ENCODE peak calls at places on chromosomes 13 and 19, in five cellular contexts. L is fibroblast of the conjunctiva, B is fibroblast of lung, K is amniotic epithelial cell, J is heart left ventricle. F is an unnamed sample.

GRCh38 chr19:38669532-38669931 is 22.1 kb downstream of the ACTN4 start:
- DNase-seq in L (no peak), B (no peak), K (no peak), J (no peak), F (no peak)

GRCh38 chr13:30142502-30143211 is 164.7 kb downstream of the KATNAL1 start:
- DNase-seq in L (peak; percentile 92), B (peak; percentile 98), K (peak; percentile 97), J (no peak), F (peak; percentile 86)

GRCh38 chr19:10690351-10690781 is 10.9 kb upstream of the QTRT1 start:
- DNase-seq in L (peak; percentile 18), B (no peak), K (peak; percentile 86), J (no peak), F (peak; percentile 14)

GRCh38 chr19:3554254-3555083 is 2.9 kb downstream of the MFSD12 start:
- DNase-seq in L (no peak), B (no peak), K (no peak), J (no peak), F (no peak)

GRCh38 chr19:294819-295686 is 3.9 kb upstream of the PLPP2 start:
- DNase-seq in L (no peak), B (no peak), K (peak; percentile 18), J (no peak), F (no peak)

GRCh38 chr13:92407858-92408257 is 818.7 kb upstream of the GPC6 start:
- DNase-seq in L (no peak), B (no peak), K (no peak), J (no peak), F (no peak)

GRCh38 chr13:44870456-44870929 is 118.8 kb downstream of the NUFIP1 start:
- DNase-seq in L (no peak), B (no peak), K (no peak), J (peak; percentile 72), F (no peak)

GRCh38 chr19:6417713-6418561 is 6.7 kb downstream of the KHSRP start:
- DNase-seq in L (no peak), B (peak; percentile 13), K (peak; percentile 43), J (no peak), F (no peak)

GRCh38 chr19:33302974-33303790 is 848 bp upstream of the CEBPA start:
- DNase-seq in L (no peak), B (peak; percentile 57), K (peak; percentile 49), J (peak; percentile 58), F (no peak)

GRCh38 chr19:46639356-46640061 is 3.5 kb upstream of the GNG8 start:
- DNase-seq in L (peak; percentile 65), B (peak; percentile 51), K (peak; percentile 59), J (peak; percentile 77), F (no peak)

GRCh38 chr13:21800847-21801616 is 130.2 kb downstream of the FGF9 start:
- DNase-seq in L (no peak), B (no peak), K (peak; percentile 78), J (no peak), F (no peak)

GRCh38 chr19:41927810-41928192 is 448 bp downstream of the ERFL start:
- DNase-seq in L (no peak), B (no peak), K (no peak), J (no peak), F (no peak)

GRCh38 chr19:55206664-55207500 is 2.4 kb downstream of the PTPRH start:
- DNase-seq in L (peak; percentile 74), B (peak; percentile 85), K (peak; percentile 98), J (peak; percentile 86), F (peak; percentile 88)

GRCh38 chr19:17575871-17576757 is 20.7 kb downstream of the COLGALT1 start:
- DNase-seq in L (no peak), B (no peak), K (no peak), J (no peak), F (no peak)

GRCh38 chr13:28110414-28110813 is 10.0 kb upstream of the FLT3 start:
- DNase-seq in L (no peak), B (no peak), K (no peak), J (no peak), F (no peak)

GRCh38 chr19:19505669-19506326 is 9.6 kb downstream of the TSSK6 start:
- DNase-seq in L (no peak), B (no peak), K (no peak), J (no peak), F (no peak)

GRCh38 chr19:37867831-37868230 is 38.6 kb downstream of the WDR87 start:
- DNase-seq in L (peak; percentile 10), B (peak; percentile 74), K (peak; percentile 66), J (no peak), F (no peak)

GRCh38 chr13:30133554-30133912 is 173.8 kb downstream of the KATNAL1 start:
- DNase-seq in L (no peak), B (no peak), K (no peak), J (no peak), F (no peak)

GRCh38 chr19:7919681-7920519 is at the start of gene SNAPC2:
- DNase-seq in L (peak; percentile 90), B (peak; percentile 92), K (peak; percentile 88), J (peak; percentile 98), F (peak; percentile 88)

GRCh38 chr13:76852991-76853390 is 33.2 kb downstream of the KCTD12 start:
- DNase-seq in L (no peak), B (peak; percentile 89), K (peak; percentile 83), J (no peak), F (no peak)

GRCh38 chr19:4806384-4806783 is 14.8 kb downstream of the FEM1A start:
- DNase-seq in L (no peak), B (no peak), K (no peak), J (peak; percentile 11), F (no peak)

GRCh38 chr19:55487884-55488687 is at the start of gene SSC5D:
- DNase-seq in L (peak; percentile 43), B (peak; percentile 65), K (peak; percentile 24), J (peak; percentile 67), F (peak; percentile 38)

GRCh38 chr19:5993516-5994406 is 15.8 kb upstream of the RANBP3 start:
- DNase-seq in L (no peak), B (no peak), K (no peak), J (peak; percentile 59), F (no peak)

GRCh38 chr13:99805361-99805760 is 166.2 kb downstream of the ZIC5 start:
- DNase-seq in L (no peak), B (no peak), K (no peak), J (no peak), F (no peak)

GRCh38 chr13:98014766-98015165 is 61.3 kb downstream of the IPO5 start:
- DNase-seq in L (no peak), B (peak; percentile 80), K (peak; percentile 70), J (no peak), F (peak; percentile 38)

GRCh38 chr13:42696191-42696590 is 85.2 kb upstream of the FAM216B start:
- DNase-seq in L (no peak), B (peak; percentile 86), K (peak; percentile 93), J (no peak), F (no peak)

GRCh38 chr13:48266967-48267639 is 34.1 kb downstream of the ITM2B start:
- DNase-seq in L (no peak), B (no peak), K (no peak), J (no peak), F (no peak)

GRCh38 chr19:33430674-33431277 is 57.3 kb downstream of the CEBPG start:
- DNase-seq in L (peak; percentile 22), B (peak; percentile 47), K (peak; percentile 37), J (peak; percentile 63), F (peak; percentile 28)

GRCh38 chr13:90591927-90592268 is 755.6 kb upstream of the MIR17HG start:
- DNase-seq in L (no peak), B (no peak), K (peak; percentile 1), J (no peak), F (no peak)

GRCh38 chr13:110640591-110641029 is 25.3 kb downstream of the NAXD start:
- DNase-seq in L (no peak), B (peak; percentile 63), K (no peak), J (peak; percentile 71), F (no peak)

GRCh38 chr19:6806488-6806887 is 34.0 kb downstream of the VAV1 start:
- DNase-seq in L (no peak), B (no peak), K (no peak), J (no peak), F (no peak)

GRCh38 chr13:75787249-75787940 is 151.3 kb downstream of the LMO7 start:
- DNase-seq in L (no peak), B (peak; percentile 84), K (peak; percentile 33), J (no peak), F (no peak)

GRCh38 chr19:51690359-51691121 is 2.6 kb upstream of the SPACA6 start:
- DNase-seq in L (no peak), B (peak; percentile 79), K (peak; percentile 82), J (peak; percentile 81), F (no peak)

GRCh38 chr19:54432144-54432738 is 16.8 kb upstream of the LENG8 start:
- DNase-seq in L (no peak), B (no peak), K (no peak), J (no peak), F (no peak)

GRCh38 chr13:67052550-67053237 is 177.4 kb downstream of the PCDH9 start:
- DNase-seq in L (no peak), B (no peak), K (no peak), J (no peak), F (no peak)

F was measured in stromal cell of bone marrow.